ENCODE peak calls at places on chromosomes 1 and 21, in seven cellular contexts. One of them, this sample, is unnamed.

GRCh38 chr21:34953950-34954349 is 95.2 kb downstream of the RUNX1 start:
- DNase-seq in AML-193: no peak
- DNase-seq in OCI-M1: no peak
- DNase-seq in effector CD4-positive, alpha-beta T cell: no peak
- DNase-seq in stimulated activated CD4-positive, alpha-beta T cell treated with anti-CD3 and anti-CD28 coated beads, Interleukin-12 subunit alpha, Interleukin-12 subunit beta, amount 100 ng/mL, for 4 hours: no peak
- DNase-seq in heart right ventricle: no peak
- DNase-seq in GM13976: no peak
- DNase-seq in this sample: no peak

GRCh38 chr1:85448358-85448757 is 16.6 kb downstream of the DDAH1 start:
- DNase-seq in AML-193: no peak
- DNase-seq in OCI-M1: no peak
- DNase-seq in effector CD4-positive, alpha-beta T cell: no peak
- DNase-seq in stimulated activated CD4-positive, alpha-beta T cell treated with anti-CD3 and anti-CD28 coated beads, Interleukin-12 subunit alpha, Interleukin-12 subunit beta, amount 100 ng/mL, for 4 hours: no peak
- DNase-seq in heart right ventricle: no peak
- DNase-seq in GM13976: no peak
- DNase-seq in this sample: no peak

GRCh38 chr1:16677552-16678423 is 11.0 kb upstream of the RNU1-3 start:
- DNase-seq in AML-193: peak
- DNase-seq in OCI-M1: peak
- DNase-seq in effector CD4-positive, alpha-beta T cell: no peak
- DNase-seq in stimulated activated CD4-positive, alpha-beta T cell treated with anti-CD3 and anti-CD28 coated beads, Interleukin-12 subunit alpha, Interleukin-12 subunit beta, amount 100 ng/mL, for 4 hours: peak
- DNase-seq in heart right ventricle: no peak
- DNase-seq in GM13976: peak
- DNase-seq in this sample: peak

GRCh38 chr1:92707292-92707691 is 77.6 kb downstream of the EVI5 start:
- DNase-seq in AML-193: no peak
- DNase-seq in OCI-M1: no peak
- DNase-seq in effector CD4-positive, alpha-beta T cell: no peak
- DNase-seq in stimulated activated CD4-positive, alpha-beta T cell treated with anti-CD3 and anti-CD28 coated beads, Interleukin-12 subunit alpha, Interleukin-12 subunit beta, amount 100 ng/mL, for 4 hours: no peak
- DNase-seq in heart right ventricle: no peak
- DNase-seq in GM13976: no peak
- DNase-seq in this sample: no peak

GRCh38 chr21:46122241-46122671 is 24.3 kb downstream of the COL6A2 start:
- DNase-seq in AML-193: no peak
- DNase-seq in OCI-M1: no peak
- DNase-seq in effector CD4-positive, alpha-beta T cell: no peak
- DNase-seq in stimulated activated CD4-positive, alpha-beta T cell treated with anti-CD3 and anti-CD28 coated beads, Interleukin-12 subunit alpha, Interleukin-12 subunit beta, amount 100 ng/mL, for 4 hours: no peak
- DNase-seq in heart right ventricle: no peak
- DNase-seq in GM13976: no peak
- DNase-seq in this sample: no peak

GRCh38 chr1:180268556-180269044 is 38.5 kb downstream of the LHX4 start:
- DNase-seq in AML-193: no peak
- DNase-seq in OCI-M1: no peak
- DNase-seq in effector CD4-positive, alpha-beta T cell: no peak
- DNase-seq in stimulated activated CD4-positive, alpha-beta T cell treated with anti-CD3 and anti-CD28 coated beads, Interleukin-12 subunit alpha, Interleukin-12 subunit beta, amount 100 ng/mL, for 4 hours: no peak
- DNase-seq in heart right ventricle: no peak
- DNase-seq in GM13976: no peak
- DNase-seq in this sample: no peak

GRCh38 chr1:79657916-79658662 is 651.6 kb upstream of the ADGRL4 start:
- DNase-seq in AML-193: no peak
- DNase-seq in OCI-M1: no peak
- DNase-seq in effector CD4-positive, alpha-beta T cell: no peak
- DNase-seq in stimulated activated CD4-positive, alpha-beta T cell treated with anti-CD3 and anti-CD28 coated beads, Interleukin-12 subunit alpha, Interleukin-12 subunit beta, amount 100 ng/mL, for 4 hours: no peak
- DNase-seq in heart right ventricle: no peak
- DNase-seq in GM13976: no peak
- DNase-seq in this sample: no peak

GRCh38 chr21:35909456-35910178 is 150.7 kb downstream of the SETD4 start:
- DNase-seq in AML-193: no peak
- DNase-seq in OCI-M1: no peak
- DNase-seq in effector CD4-positive, alpha-beta T cell: no peak
- DNase-seq in stimulated activated CD4-positive, alpha-beta T cell treated with anti-CD3 and anti-CD28 coated beads, Interleukin-12 subunit alpha, Interleukin-12 subunit beta, amount 100 ng/mL, for 4 hours: no peak
- DNase-seq in heart right ventricle: no peak
- DNase-seq in GM13976: no peak
- DNase-seq in this sample: no peak

GRCh38 chr1:28909198-28909597 is 5.2 kb upstream of the EPB41 start:
- DNase-seq in AML-193: no peak
- DNase-seq in OCI-M1: no peak
- DNase-seq in effector CD4-positive, alpha-beta T cell: no peak
- DNase-seq in stimulated activated CD4-positive, alpha-beta T cell treated with anti-CD3 and anti-CD28 coated beads, Interleukin-12 subunit alpha, Interleukin-12 subunit beta, amount 100 ng/mL, for 4 hours: no peak
- DNase-seq in heart right ventricle: no peak
- DNase-seq in GM13976: no peak
- DNase-seq in this sample: no peak

GRCh38 chr21:28971171-28971570 is 21.5 kb downstream of the LTN1 start:
- DNase-seq in AML-193: no peak
- DNase-seq in OCI-M1: no peak
- DNase-seq in effector CD4-positive, alpha-beta T cell: no peak
- DNase-seq in stimulated activated CD4-positive, alpha-beta T cell treated with anti-CD3 and anti-CD28 coated beads, Interleukin-12 subunit alpha, Interleukin-12 subunit beta, amount 100 ng/mL, for 4 hours: no peak
- DNase-seq in heart right ventricle: no peak
- DNase-seq in GM13976: no peak
- DNase-seq in this sample: no peak

GRCh38 chr21:43802713-43803313 is 13.4 kb downstream of the RRP1 start:
- DNase-seq in AML-193: no peak
- DNase-seq in OCI-M1: no peak
- DNase-seq in effector CD4-positive, alpha-beta T cell: no peak
- DNase-seq in stimulated activated CD4-positive, alpha-beta T cell treated with anti-CD3 and anti-CD28 coated beads, Interleukin-12 subunit alpha, Interleukin-12 subunit beta, amount 100 ng/mL, for 4 hours: no peak
- DNase-seq in heart right ventricle: no peak
- DNase-seq in GM13976: no peak
- DNase-seq in this sample: no peak

GRCh38 chr1:119011706-119012105 is 23.6 kb upstream of the TBX15 start:
- DNase-seq in AML-193: no peak
- DNase-seq in OCI-M1: no peak
- DNase-seq in effector CD4-positive, alpha-beta T cell: no peak
- DNase-seq in stimulated activated CD4-positive, alpha-beta T cell treated with anti-CD3 and anti-CD28 coated beads, Interleukin-12 subunit alpha, Interleukin-12 subunit beta, amount 100 ng/mL, for 4 hours: no peak
- DNase-seq in heart right ventricle: no peak
- DNase-seq in GM13976: no peak
- DNase-seq in this sample: no peak

GRCh38 chr1:31669433-31669785 is 24.7 kb upstream of the PEF1 start:
- DNase-seq in AML-193: no peak
- DNase-seq in OCI-M1: no peak
- DNase-seq in effector CD4-positive, alpha-beta T cell: no peak
- DNase-seq in stimulated activated CD4-positive, alpha-beta T cell treated with anti-CD3 and anti-CD28 coated beads, Interleukin-12 subunit alpha, Interleukin-12 subunit beta, amount 100 ng/mL, for 4 hours: no peak
- DNase-seq in heart right ventricle: no peak
- DNase-seq in GM13976: no peak
- DNase-seq in this sample: no peak

GRCh38 chr1:108708726-108709660 is 3.7 kb upstream of the FNDC7 start:
- DNase-seq in AML-193: peak
- DNase-seq in OCI-M1: peak
- DNase-seq in effector CD4-positive, alpha-beta T cell: peak
- DNase-seq in stimulated activated CD4-positive, alpha-beta T cell treated with anti-CD3 and anti-CD28 coated beads, Interleukin-12 subunit alpha, Interleukin-12 subunit beta, amount 100 ng/mL, for 4 hours: peak
- DNase-seq in heart right ventricle: no peak
- DNase-seq in GM13976: peak
- DNase-seq in this sample: no peak

GRCh38 chr1:113391643-113392271 is 1.4 kb downstream of the MAGI3 start:
- DNase-seq in AML-193: no peak
- DNase-seq in OCI-M1: peak
- DNase-seq in effector CD4-positive, alpha-beta T cell: peak
- DNase-seq in stimulated activated CD4-positive, alpha-beta T cell treated with anti-CD3 and anti-CD28 coated beads, Interleukin-12 subunit alpha, Interleukin-12 subunit beta, amount 100 ng/mL, for 4 hours: no peak
- DNase-seq in heart right ventricle: no peak
- DNase-seq in GM13976: no peak
- DNase-seq in this sample: no peak

GRCh38 chr1:28885472-28885877 is 28.9 kb upstream of the EPB41 start:
- DNase-seq in AML-193: no peak
- DNase-seq in OCI-M1: no peak
- DNase-seq in effector CD4-positive, alpha-beta T cell: no peak
- DNase-seq in stimulated activated CD4-positive, alpha-beta T cell treated with anti-CD3 and anti-CD28 coated beads, Interleukin-12 subunit alpha, Interleukin-12 subunit beta, amount 100 ng/mL, for 4 hours: no peak
- DNase-seq in heart right ventricle: no peak
- DNase-seq in GM13976: no peak
- DNase-seq in this sample: no peak

GRCh38 chr1:35894183-35894582 is 11.2 kb downstream of the AGO1 start:
- DNase-seq in AML-193: peak
- DNase-seq in OCI-M1: peak
- DNase-seq in effector CD4-positive, alpha-beta T cell: no peak
- DNase-seq in stimulated activated CD4-positive, alpha-beta T cell treated with anti-CD3 and anti-CD28 coated beads, Interleukin-12 subunit alpha, Interleukin-12 subunit beta, amount 100 ng/mL, for 4 hours: no peak
- DNase-seq in heart right ventricle: no peak
- DNase-seq in GM13976: peak
- DNase-seq in this sample: peak